ENCODE peak calls at places on chromosomes 4 and X, in six cellular contexts. X is GM06990; K is astrocyte of the hippocampus; H is Ammon's horn; E is heart right ventricle; D is naive thymus-derived CD8-positive, alpha-beta T cell. G is an unnamed sample.
A peak's percentile ranks its signal among the peaks of the same experiment; 100 is the strongest.

GRCh38 chr4:7902826-7903225 is 36.8 kb downstream of the AFAP1 start:
- DNase-seq in E (no peak), K (no peak), X (no peak), D (no peak), H (no peak), G (no peak)

GRCh38 chr4:159027535-159027934 is 75.3 kb upstream of the RAPGEF2 start:
- DNase-seq in H (no peak), K (no peak), E (no peak), X (peak; percentile 32), D (no peak), G (no peak)

GRCh38 chr4:160202802-160203201 is 1099.9 kb downstream of the RAPGEF2 start:
- DNase-seq in X (no peak), D (no peak), E (no peak), K (peak; percentile 4), H (no peak), G (no peak)

GRCh38 chrX:150084474-150085229 is 146.4 kb upstream of the EOLA2 start:
- DNase-seq in X (no peak), H (no peak), E (no peak), D (no peak), K (peak; percentile 77), G (no peak)

GRCh38 chr4:148207074-148207473 is 235.1 kb downstream of the NR3C2 start:
- DNase-seq in K (peak; percentile 29), D (no peak), X (no peak), E (no peak), H (no peak), G (no peak)

GRCh38 chrX:37926700-37927099 is 79.3 kb upstream of the DYNLT3 start:
- DNase-seq in X (no peak), K (peak; percentile 44), E (no peak), D (peak; percentile 13), H (no peak), G (no peak)

GRCh38 chrX:10083809-10084208 is 73.0 kb upstream of the CLCN4 start:
- DNase-seq in H (no peak), E (no peak), X (no peak), D (no peak), K (peak; percentile 18), G (no peak)

GRCh38 chr4:6591781-6592180 is 16.8 kb downstream of the MAN2B2 start:
- DNase-seq in H (no peak), E (no peak), D (no peak), K (no peak), X (no peak), G (no peak)

GRCh38 chrX:131741103-131741581 is 197.3 kb downstream of the OR13H1 start:
- DNase-seq in D (peak; percentile 85), K (peak; percentile 84), E (no peak), X (peak; percentile 71), H (no peak), G (no peak)

GRCh38 chr4:1539859-1540600 is 133.8 kb upstream of the NKX1-1 start:
- DNase-seq in E (no peak), H (no peak), K (no peak), D (no peak), X (no peak), G (no peak)

GRCh38 chr4:37762294-37763163 is 64.0 kb upstream of the PGM2 start:
- DNase-seq in D (no peak), E (no peak), K (peak; percentile 31), X (no peak), H (no peak), G (no peak)

GRCh38 chr4:3037957-3038451 is 36.3 kb downstream of the HTT-AS start:
- DNase-seq in X (peak; percentile 52), H (no peak), K (peak; percentile 23), E (peak; percentile 65), D (peak; percentile 19), G (no peak)

GRCh38 chrX:19709812-19710518 is 177.4 kb downstream of the SH3KBP1 start:
- DNase-seq in X (no peak), H (no peak), E (no peak), K (peak; percentile 35), D (no peak), G (no peak)

GRCh38 chr4:125368161-125368560 is 53.4 kb downstream of the FAT4 start:
- DNase-seq in E (no peak), H (no peak), K (peak; percentile 31), X (no peak), D (no peak), G (no peak)

GRCh38 chr4:110183643-110184042 is 14.8 kb downstream of the ELOVL6 start:
- DNase-seq in D (no peak), H (no peak), E (no peak), K (peak; percentile 67), X (no peak), G (no peak)

GRCh38 chr4:141131738-141132688 is 1.3 kb downstream of the RNF150 start:
- DNase-seq in H (peak; percentile 39), E (no peak), X (peak; percentile 18), D (no peak), K (peak; percentile 61), G (no peak)

GRCh38 chr4:167509551-167509950 is 275.3 kb upstream of the SPOCK3 start:
- DNase-seq in K (no peak), D (no peak), E (no peak), X (no peak), H (no peak), G (no peak)

GRCh38 chr4:73021634-73022033 is 47.9 kb downstream of the COX18 start:
- DNase-seq in X (no peak), H (peak; percentile 5), E (no peak), D (no peak), K (peak; percentile 59), G (no peak)

GRCh38 chr4:60744767-60745166 is 455.4 kb upstream of the ADGRL3 start:
- DNase-seq in X (no peak), K (no peak), H (no peak), D (no peak), E (no peak), G (no peak)

GRCh38 chrX:3252744-3253143 is 93.7 kb downstream of the MXRA5 start:
- DNase-seq in D (no peak), H (peak; percentile 28), X (no peak), K (no peak), E (no peak), G (no peak)

GRCh38 chrX:74523870-74524735 is 90.3 kb downstream of the RLIM start:
- DNase-seq in E (no peak), D (no peak), H (no peak), K (no peak), X (no peak), G (no peak)

GRCh38 chr4:129438582-129438981 is 342.6 kb downstream of the C4orf33 start:
- DNase-seq in H (no peak), D (no peak), X (no peak), E (no peak), K (no peak), G (no peak)

GRCh38 chr4:121564840-121565375 is 131.9 kb downstream of the ANXA5 start:
- DNase-seq in E (no peak), D (no peak), K (peak; percentile 33), H (no peak), X (no peak), G (no peak)

GRCh38 chr4:15455290-15455689 is 14.4 kb upstream of the CC2D2A start:
- DNase-seq in E (peak; percentile 16), H (no peak), D (no peak), K (no peak), X (no peak), G (no peak)

GRCh38 chrX:119015407-119016242 is 41.2 kb downstream of the LONRF3 start:
- DNase-seq in K (peak; percentile 63), X (peak; percentile 51), H (no peak), E (peak; percentile 36), D (no peak), G (no peak)

GRCh38 chr4:89803036-89803435 is 33.9 kb downstream of the SNCA start:
- DNase-seq in H (no peak), K (no peak), X (no peak), E (no peak), D (no peak), G (no peak)

GRCh38 chrX:132877954-132878536 is 80.4 kb downstream of the HS6ST2 start:
- DNase-seq in K (no peak), H (no peak), E (no peak), D (no peak), X (no peak), G (no peak)

GRCh38 chrX:45903781-45904201 is 641.4 kb downstream of the ZNF674 start:
- DNase-seq in K (peak; percentile 4), E (no peak), H (no peak), D (no peak), X (no peak), G (no peak)

GRCh38 chr4:54930226-54930625 is 195.2 kb downstream of the KDR start:
- DNase-seq in K (peak; percentile 91), E (peak; percentile 52), H (no peak), D (no peak), X (no peak), G (no peak)

GRCh38 chrX:48826135-48826875 is at the start of gene ERAS:
- DNase-seq in K (no peak), H (no peak), D (peak; percentile 16), E (no peak), X (no peak), G (no peak)

GRCh38 chr4:80237992-80238391 is 28.5 kb upstream of the FGF5 start:
- DNase-seq in H (no peak), X (no peak), K (peak; percentile 81), D (no peak), E (no peak), G (no peak)

GRCh38 chr4:29310252-29310651 is 1409.9 kb upstream of the PCDH7 start:
- DNase-seq in D (no peak), E (no peak), H (no peak), X (no peak), K (no peak), G (no peak)

GRCh38 chr4:47913328-47913727 is 1.1 kb downstream of the NFXL1 start:
- DNase-seq in H (no peak), X (no peak), K (peak; percentile 61), D (no peak), E (no peak), G (no peak)

GRCh38 chr4:130336585-130337217 is 1240.7 kb downstream of the C4orf33 start:
- DNase-seq in X (no peak), H (no peak), D (no peak), E (no peak), K (peak; percentile 15), G (no peak)